ENCODE peak calls at places on chromosomes 2 and 18, in seven cellular contexts. P is psoas muscle; O is heart left ventricle; H is left cardiac atrium; C is heart right ventricle; Q is activated naive CD4-positive, alpha-beta T cell treated with anti-CD3 and anti-CD28 coated beads, Interleukin-2, amount 50 U/mL, for 72 hours; S is Right ventricle myocardium superior. R is an unnamed sample.

GRCh38 chr2:64591188-64591587 is 62.5 kb downstream of the SERTAD2 start:
- ATAC-seq in P (no peak), O (no peak), H (no peak), C (no peak), Q (peak), S (no peak), R (peak)

GRCh38 chr2:7516447-7517121 is 599.4 kb downstream of the RNF144A start:
- ATAC-seq in P (no peak), O (no peak), H (no peak), C (no peak), Q (no peak), S (no peak), R (peak)

GRCh38 chr18:911025-911424 is 6.4 kb downstream of the ADCYAP1 start:
- ATAC-seq in P (no peak), O (no peak), H (no peak), C (no peak), Q (no peak), S (no peak), R (no peak)

GRCh38 chr2:164933751-164934189 is 21.6 kb downstream of the SLC38A11 start:
- ATAC-seq in P (no peak), O (no peak), H (no peak), C (no peak), Q (no peak), S (no peak), R (no peak)

GRCh38 chr2:232039086-232039485 is 77.6 kb downstream of the DIS3L2 start:
- ATAC-seq in P (no peak), O (no peak), H (no peak), C (no peak), Q (no peak), S (no peak), R (no peak)

GRCh38 chr18:63439334-63439733 is 17.1 kb upstream of the VPS4B start:
- ATAC-seq in P (peak), O (peak), H (peak), C (no peak), Q (peak), S (peak), R (peak)

GRCh38 chr18:74806700-74807416 is 209.2 kb downstream of the ZNF407 start:
- ATAC-seq in P (peak), O (no peak), H (peak), C (peak), Q (peak), S (no peak), R (peak)

GRCh38 chr2:168194784-168195522 is 52.4 kb downstream of the STK39 start:
- ATAC-seq in P (no peak), O (no peak), H (peak), C (no peak), Q (peak), S (no peak), R (peak)

GRCh38 chr18:13418013-13418710 is 199.6 kb downstream of the LDLRAD4 start:
- ATAC-seq in P (peak), O (no peak), H (no peak), C (peak), Q (no peak), S (peak), R (no peak)

GRCh38 chr2:112029164-112029563 is 25.9 kb upstream of the TMEM87B start:
- ATAC-seq in P (no peak), O (no peak), H (no peak), C (no peak), Q (no peak), S (no peak), R (no peak)

GRCh38 chr18:55515946-55516710 is 71.9 kb downstream of the TCF4 start:
- ATAC-seq in P (no peak), O (no peak), H (no peak), C (no peak), Q (no peak), S (peak), R (no peak)

GRCh38 chr2:58908501-58909154 is 667.5 kb upstream of the FANCL start:
- ATAC-seq in P (no peak), O (no peak), H (no peak), C (no peak), Q (no peak), S (no peak), R (no peak)

GRCh38 chr2:217361491-217361890 is 501.6 kb upstream of the TNP1 start:
- ATAC-seq in P (no peak), O (no peak), H (no peak), C (no peak), Q (no peak), S (peak), R (no peak)

GRCh38 chr2:117814417-117815264 is at the start of gene DDX18:
- ATAC-seq in P (peak), O (peak), H (peak), C (peak), Q (peak), S (peak), R (peak)

GRCh38 chr18:43665239-43665788 is 388.0 kb upstream of the SYT4 start:
- ATAC-seq in P (no peak), O (no peak), H (no peak), C (no peak), Q (no peak), S (no peak), R (no peak)

GRCh38 chr2:208618220-208618619 is 211.6 kb downstream of the PTH2R start:
- ATAC-seq in P (no peak), O (no peak), H (no peak), C (no peak), Q (no peak), S (no peak), R (no peak)

GRCh38 chr18:56740645-56741044 is 89.5 kb downstream of the WDR7 start:
- ATAC-seq in P (no peak), O (no peak), H (no peak), C (no peak), Q (no peak), S (no peak), R (no peak)

GRCh38 chr2:232432598-232433184 is 23.3 kb upstream of the ALPI start:
- ATAC-seq in P (no peak), O (no peak), H (no peak), C (peak), Q (peak), S (no peak), R (peak)

GRCh38 chr2:158042666-158043065 is 59.0 kb upstream of the UPP2 start:
- ATAC-seq in P (no peak), O (no peak), H (no peak), C (no peak), Q (no peak), S (no peak), R (no peak)

GRCh38 chr2:90069290-90069894 is 1377.9 kb downstream of the RPIA start:
- ATAC-seq in P (no peak), O (no peak), H (peak), C (no peak), Q (no peak), S (peak), R (no peak)

GRCh38 chr2:96180002-96180401 is 28.6 kb downstream of the STARD7 start:
- ATAC-seq in P (no peak), O (no peak), H (no peak), C (no peak), Q (no peak), S (no peak), R (no peak)

GRCh38 chr2:10561636-10562035 is 113.5 kb upstream of the ODC1 start:
- ATAC-seq in P (no peak), O (no peak), H (no peak), C (no peak), Q (no peak), S (no peak), R (no peak)

GRCh38 chr2:214311031-214311533 is 99.8 kb upstream of the VWC2L start:
- ATAC-seq in P (no peak), O (no peak), H (no peak), C (no peak), Q (no peak), S (no peak), R (no peak)

GRCh38 chr18:67043276-67043675 is 439.4 kb upstream of the CDH19 start:
- ATAC-seq in P (no peak), O (no peak), H (no peak), C (no peak), Q (no peak), S (no peak), R (no peak)

GRCh38 chr18:63253428-63254372 is 65.9 kb downstream of the BCL2 start:
- ATAC-seq in P (peak), O (no peak), H (peak), C (no peak), Q (peak), S (no peak), R (peak)

GRCh38 chr2:238087211-238087610 is 12.9 kb upstream of the ESPNL start:
- ATAC-seq in P (no peak), O (no peak), H (no peak), C (no peak), Q (no peak), S (no peak), R (no peak)

GRCh38 chr2:37855283-37856041 is 69.6 kb upstream of the RMDN2 start:
- ATAC-seq in P (peak), O (peak), H (peak), C (peak), Q (no peak), S (peak), R (no peak)

GRCh38 chr2:85584857-85585780 is 888 bp downstream of the VAMP5 start:
- ATAC-seq in P (peak), O (peak), H (peak), C (peak), Q (peak), S (peak), R (peak)

GRCh38 chr2:215826838-215827441 is 186.4 kb downstream of the MREG start:
- ATAC-seq in P (no peak), O (no peak), H (no peak), C (no peak), Q (no peak), S (no peak), R (no peak)

GRCh38 chr2:158651358-158652057 is 143.6 kb upstream of the DAPL1 start:
- ATAC-seq in P (no peak), O (peak), H (peak), C (peak), Q (no peak), S (peak), R (no peak)

GRCh38 chr2:63950414-63950813 is 68.8 kb downstream of the VPS54 start:
- ATAC-seq in P (no peak), O (no peak), H (no peak), C (no peak), Q (no peak), S (no peak), R (no peak)

GRCh38 chr2:168825149-168825548 is 22.7 kb downstream of the NOSTRIN start:
- ATAC-seq in P (no peak), O (no peak), H (no peak), C (no peak), Q (no peak), S (no peak), R (no peak)

GRCh38 chr2:191105082-191105481 is 45.7 kb downstream of the STAT4 start:
- ATAC-seq in P (no peak), O (no peak), H (no peak), C (no peak), Q (no peak), S (no peak), R (no peak)

GRCh38 chr2:3280197-3280596 is 97.4 kb downstream of the EIPR1 start:
- ATAC-seq in P (no peak), O (no peak), H (no peak), C (no peak), Q (no peak), S (no peak), R (no peak)

GRCh38 chr2:27471961-27472360 is 17.6 kb downstream of the IFT172 start:
- ATAC-seq in P (no peak), O (no peak), H (no peak), C (no peak), Q (no peak), S (no peak), R (no peak)

GRCh38 chr2:120575966-120576365 is 159.7 kb upstream of the GLI2 start:
- ATAC-seq in P (no peak), O (no peak), H (no peak), C (no peak), Q (no peak), S (no peak), R (no peak)

GRCh38 chr18:6315556-6316331 is 99.0 kb downstream of the L3MBTL4 start:
- ATAC-seq in P (no peak), O (no peak), H (peak), C (no peak), Q (no peak), S (peak), R (no peak)

GRCh38 chr18:33282709-33283333 is 157.7 kb downstream of the CCDC178 start:
- ATAC-seq in P (no peak), O (no peak), H (no peak), C (no peak), Q (no peak), S (no peak), R (no peak)

R was measured in activated T-helper 17 cell treated with anti-CD3 and anti-CD28 coated beads, Interleukin-2, amount 50 U/mL, for 72 hours.